ENCODE peak calls at places on chromosomes 11 and 22, in ten cellular contexts. One of them, this sample, is unnamed.

GRCh38 chr11:1206391-1207271 is 16.2 kb upstream of the MUC5B start:
- DNase-seq in A549: no peak
- DNase-seq in HCT116: no peak
- DNase-seq in WTC11: peak
- DNase-seq in K562: no peak
- DNase-seq in endothelial cell of umbilical vein: no peak
- DNase-seq in HepG2: no peak
- DNase-seq in GM12878: no peak
- DNase-seq in H1: no peak
- DNase-seq in SK-N-SH: peak
- DNase-seq in this sample: peak

GRCh38 chr11:23021287-23021863 is 161.1 kb upstream of the CCDC179 start:
- DNase-seq in A549: peak
- DNase-seq in HCT116: no peak
- DNase-seq in WTC11: peak
- DNase-seq in K562: peak
- DNase-seq in endothelial cell of umbilical vein: peak
- DNase-seq in HepG2: peak
- DNase-seq in GM12878: no peak
- DNase-seq in H1: no peak
- DNase-seq in SK-N-SH: peak
- DNase-seq in this sample: peak

GRCh38 chr22:24407278-24407665 is 20.1 kb upstream of the ADORA2A start:
- DNase-seq in A549: no peak
- DNase-seq in HCT116: no peak
- DNase-seq in WTC11: no peak
- DNase-seq in K562: no peak
- DNase-seq in endothelial cell of umbilical vein: peak
- DNase-seq in HepG2: no peak
- DNase-seq in GM12878: no peak
- DNase-seq in H1: no peak
- DNase-seq in SK-N-SH: peak
- DNase-seq in this sample: no peak

GRCh38 chr22:33785283-33785991 is 134.8 kb downstream of the LARGE1 start:
- DNase-seq in A549: no peak
- DNase-seq in HCT116: no peak
- DNase-seq in WTC11: no peak
- DNase-seq in K562: no peak
- DNase-seq in endothelial cell of umbilical vein: no peak
- DNase-seq in HepG2: peak
- DNase-seq in GM12878: peak
- DNase-seq in H1: no peak
- DNase-seq in SK-N-SH: peak
- DNase-seq in this sample: peak

GRCh38 chr11:1059759-1060158 is 14.9 kb upstream of the MUC2 start:
- DNase-seq in A549: no peak
- DNase-seq in HCT116: no peak
- DNase-seq in WTC11: peak
- DNase-seq in K562: peak
- DNase-seq in endothelial cell of umbilical vein: no peak
- DNase-seq in HepG2: no peak
- DNase-seq in GM12878: no peak
- DNase-seq in H1: no peak
- DNase-seq in SK-N-SH: no peak
- DNase-seq in this sample: no peak

GRCh38 chr22:20432244-20432686 is 5.4 kb downstream of the SCARF2 start:
- DNase-seq in A549: no peak
- DNase-seq in HCT116: no peak
- DNase-seq in WTC11: no peak
- DNase-seq in K562: no peak
- DNase-seq in endothelial cell of umbilical vein: no peak
- DNase-seq in HepG2: no peak
- DNase-seq in GM12878: no peak
- DNase-seq in H1: no peak
- DNase-seq in SK-N-SH: peak
- DNase-seq in this sample: no peak

GRCh38 chr11:103097279-103097678 is 5.3 kb upstream of the DCUN1D5 start:
- DNase-seq in A549: no peak
- DNase-seq in HCT116: no peak
- DNase-seq in WTC11: no peak
- DNase-seq in K562: no peak
- DNase-seq in endothelial cell of umbilical vein: no peak
- DNase-seq in HepG2: no peak
- DNase-seq in GM12878: no peak
- DNase-seq in H1: no peak
- DNase-seq in SK-N-SH: no peak
- DNase-seq in this sample: no peak

GRCh38 chr11:64540426-64540825 is 50.6 kb upstream of the SLC22A12 start:
- DNase-seq in A549: no peak
- DNase-seq in HCT116: no peak
- DNase-seq in WTC11: no peak
- DNase-seq in K562: no peak
- DNase-seq in endothelial cell of umbilical vein: no peak
- DNase-seq in HepG2: no peak
- DNase-seq in GM12878: no peak
- DNase-seq in H1: no peak
- DNase-seq in SK-N-SH: no peak
- DNase-seq in this sample: no peak

GRCh38 chr11:32829680-32830412 is at the start of gene PRRG4:
- DNase-seq in A549: peak
- DNase-seq in HCT116: no peak
- DNase-seq in WTC11: peak
- DNase-seq in K562: no peak
- DNase-seq in endothelial cell of umbilical vein: no peak
- DNase-seq in HepG2: no peak
- DNase-seq in GM12878: no peak
- DNase-seq in H1: peak
- DNase-seq in SK-N-SH: peak
- DNase-seq in this sample: peak

GRCh38 chr11:66934971-66935779 is 23.0 kb downstream of the PC start:
- DNase-seq in A549: no peak
- DNase-seq in HCT116: no peak
- DNase-seq in WTC11: no peak
- DNase-seq in K562: peak
- DNase-seq in endothelial cell of umbilical vein: no peak
- DNase-seq in HepG2: no peak
- DNase-seq in GM12878: no peak
- DNase-seq in H1: no peak
- DNase-seq in SK-N-SH: no peak
- DNase-seq in this sample: peak

GRCh38 chr11:93067881-93068390 is 98.5 kb downstream of the MTNR1B start:
- DNase-seq in A549: no peak
- DNase-seq in HCT116: no peak
- DNase-seq in WTC11: no peak
- DNase-seq in K562: no peak
- DNase-seq in endothelial cell of umbilical vein: no peak
- DNase-seq in HepG2: no peak
- DNase-seq in GM12878: no peak
- DNase-seq in H1: no peak
- DNase-seq in SK-N-SH: no peak
- DNase-seq in this sample: no peak

GRCh38 chr11:10701982-10702381 is 8.4 kb upstream of the IRAG1 start:
- DNase-seq in A549: no peak
- DNase-seq in HCT116: no peak
- DNase-seq in WTC11: no peak
- DNase-seq in K562: no peak
- DNase-seq in endothelial cell of umbilical vein: no peak
- DNase-seq in HepG2: no peak
- DNase-seq in GM12878: no peak
- DNase-seq in H1: no peak
- DNase-seq in SK-N-SH: no peak
- DNase-seq in this sample: peak

GRCh38 chr11:77074626-77075221 is 8.0 kb downstream of the CAPN5 start:
- DNase-seq in A549: no peak
- DNase-seq in HCT116: no peak
- DNase-seq in WTC11: no peak
- DNase-seq in K562: no peak
- DNase-seq in endothelial cell of umbilical vein: no peak
- DNase-seq in HepG2: no peak
- DNase-seq in GM12878: no peak
- DNase-seq in H1: no peak
- DNase-seq in SK-N-SH: no peak
- DNase-seq in this sample: no peak

GRCh38 chr11:7871056-7871455 is 60.0 kb downstream of the OR10A6 start:
- DNase-seq in A549: no peak
- DNase-seq in HCT116: no peak
- DNase-seq in WTC11: no peak
- DNase-seq in K562: no peak
- DNase-seq in endothelial cell of umbilical vein: no peak
- DNase-seq in HepG2: no peak
- DNase-seq in GM12878: no peak
- DNase-seq in H1: no peak
- DNase-seq in SK-N-SH: no peak
- DNase-seq in this sample: no peak

GRCh38 chr11:65506770-65507485 is 8.1 kb downstream of the MALAT1 start:
- DNase-seq in A549: no peak
- DNase-seq in HCT116: peak
- DNase-seq in WTC11: no peak
- DNase-seq in K562: peak
- DNase-seq in endothelial cell of umbilical vein: peak
- DNase-seq in HepG2: no peak
- DNase-seq in GM12878: no peak
- DNase-seq in H1: peak
- DNase-seq in SK-N-SH: no peak
- DNase-seq in this sample: no peak

GRCh38 chr22:37186228-37186996 is 1.6 kb downstream of the C1QTNF6 start:
- DNase-seq in A549: peak
- DNase-seq in HCT116: peak
- DNase-seq in WTC11: no peak
- DNase-seq in K562: peak
- DNase-seq in endothelial cell of umbilical vein: peak
- DNase-seq in HepG2: peak
- DNase-seq in GM12878: peak
- DNase-seq in H1: peak
- DNase-seq in SK-N-SH: peak
- DNase-seq in this sample: peak
- TF ChIP-seq MAX in A549: no peak
- TF ChIP-seq MAX in HCT116: peak
- TF ChIP-seq MAX in WTC11: no peak
- TF ChIP-seq MAX in K562: no peak
- TF ChIP-seq MAX in endothelial cell of umbilical vein: no peak
- TF ChIP-seq MAX in HepG2: no peak
- TF ChIP-seq MAX in GM12878: no peak
- TF ChIP-seq MAX in H1: no peak
- TF ChIP-seq MAX in SK-N-SH: no peak
- TF ChIP-seq MAX in this sample: no peak

GRCh38 chr11:47553417-47553746 is 450 bp upstream of the CELF1 start:
- DNase-seq in A549: no peak
- DNase-seq in HCT116: no peak
- DNase-seq in WTC11: no peak
- DNase-seq in K562: no peak
- DNase-seq in endothelial cell of umbilical vein: no peak
- DNase-seq in HepG2: no peak
- DNase-seq in GM12878: no peak
- DNase-seq in H1: no peak
- DNase-seq in SK-N-SH: no peak
- DNase-seq in this sample: no peak
- TF ChIP-seq MAX in A549: no peak
- TF ChIP-seq MAX in HCT116: peak
- TF ChIP-seq MAX in WTC11: no peak
- TF ChIP-seq MAX in K562: peak
- TF ChIP-seq MAX in endothelial cell of umbilical vein: no peak
- TF ChIP-seq MAX in HepG2: no peak
- TF ChIP-seq MAX in GM12878: no peak
- TF ChIP-seq MAX in H1: peak
- TF ChIP-seq MAX in SK-N-SH: peak
- TF ChIP-seq MAX in this sample: no peak

GRCh38 chr22:41169157-41169556 is 36.0 kb upstream of the L3MBTL2 start:
- DNase-seq in A549: no peak
- DNase-seq in HCT116: no peak
- DNase-seq in WTC11: no peak
- DNase-seq in K562: no peak
- DNase-seq in endothelial cell of umbilical vein: no peak
- DNase-seq in HepG2: no peak
- DNase-seq in GM12878: no peak
- DNase-seq in H1: no peak
- DNase-seq in SK-N-SH: no peak
- DNase-seq in this sample: no peak
- TF ChIP-seq MAX in A549: no peak
- TF ChIP-seq MAX in HCT116: no peak
- TF ChIP-seq MAX in WTC11: no peak
- TF ChIP-seq MAX in K562: no peak
- TF ChIP-seq MAX in endothelial cell of umbilical vein: no peak
- TF ChIP-seq MAX in HepG2: no peak
- TF ChIP-seq MAX in GM12878: no peak
- TF ChIP-seq MAX in H1: no peak
- TF ChIP-seq MAX in SK-N-SH: no peak
- TF ChIP-seq MAX in this sample: no peak

GRCh38 chr11:114042234-114042633 is 17.3 kb upstream of the ZBTB16 start:
- DNase-seq in A549: no peak
- DNase-seq in HCT116: no peak
- DNase-seq in WTC11: no peak
- DNase-seq in K562: no peak
- DNase-seq in endothelial cell of umbilical vein: no peak
- DNase-seq in HepG2: no peak
- DNase-seq in GM12878: no peak
- DNase-seq in H1: no peak
- DNase-seq in SK-N-SH: no peak
- DNase-seq in this sample: no peak

GRCh38 chr11:114036958-114037357 is 22.6 kb upstream of the ZBTB16 start:
- DNase-seq in A549: no peak
- DNase-seq in HCT116: no peak
- DNase-seq in WTC11: no peak
- DNase-seq in K562: no peak
- DNase-seq in endothelial cell of umbilical vein: no peak
- DNase-seq in HepG2: no peak
- DNase-seq in GM12878: no peak
- DNase-seq in H1: no peak
- DNase-seq in SK-N-SH: no peak
- DNase-seq in this sample: no peak

GRCh38 chr11:114044042-114044871 is 15.3 kb upstream of the ZBTB16 start:
- DNase-seq in A549: peak
- DNase-seq in HCT116: no peak
- DNase-seq in WTC11: no peak
- DNase-seq in K562: no peak
- DNase-seq in endothelial cell of umbilical vein: peak
- DNase-seq in HepG2: no peak
- DNase-seq in GM12878: no peak
- DNase-seq in H1: no peak
- DNase-seq in SK-N-SH: no peak
- DNase-seq in this sample: peak

GRCh38 chr11:114039551-114039950 is 20.0 kb upstream of the ZBTB16 start:
- DNase-seq in A549: no peak
- DNase-seq in HCT116: no peak
- DNase-seq in WTC11: no peak
- DNase-seq in K562: no peak
- DNase-seq in endothelial cell of umbilical vein: no peak
- DNase-seq in HepG2: no peak
- DNase-seq in GM12878: no peak
- DNase-seq in H1: no peak
- DNase-seq in SK-N-SH: no peak
- DNase-seq in this sample: no peak

DNA sequence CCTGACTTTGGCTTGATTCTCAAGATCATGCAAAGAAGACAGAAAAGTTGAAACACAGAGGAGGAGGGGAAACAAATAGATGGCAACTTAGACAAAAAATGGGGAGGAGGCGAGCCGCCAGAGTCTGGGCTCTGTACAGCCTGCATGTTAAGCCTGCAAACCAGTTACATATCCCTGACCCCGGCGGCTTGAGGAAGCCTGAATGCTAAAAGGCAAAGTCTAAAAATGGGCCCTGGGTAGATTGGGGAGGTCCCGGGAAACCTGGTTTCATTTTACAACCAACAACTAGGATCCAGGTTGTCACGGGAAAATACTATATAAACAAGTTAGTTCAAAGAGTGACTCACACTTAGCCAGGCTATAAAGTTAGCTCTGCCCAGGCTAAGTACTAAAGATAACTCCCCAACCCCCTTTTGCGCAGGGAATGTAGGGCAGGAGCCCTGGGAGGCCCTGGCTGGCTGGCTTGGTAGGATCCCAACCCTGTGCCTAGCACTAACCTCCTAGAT is 18.8 kb upstream of the ZBTB16 start:
- DNase-seq in A549: peak
- DNase-seq in HCT116: no peak
- DNase-seq in WTC11: no peak
- DNase-seq in K562: no peak
- DNase-seq in endothelial cell of umbilical vein: peak
- DNase-seq in HepG2: peak
- DNase-seq in GM12878: no peak
- DNase-seq in H1: no peak
- DNase-seq in SK-N-SH: no peak
- DNase-seq in this sample: no peak
- TF ChIP-seq MAX in A549: no peak
- TF ChIP-seq MAX in HCT116: no peak
- TF ChIP-seq MAX in WTC11: no peak
- TF ChIP-seq MAX in K562: no peak
- TF ChIP-seq MAX in endothelial cell of umbilical vein: no peak
- TF ChIP-seq MAX in HepG2: no peak
- TF ChIP-seq MAX in GM12878: no peak
- TF ChIP-seq MAX in H1: no peak
- TF ChIP-seq MAX in SK-N-SH: no peak
- TF ChIP-seq MAX in this sample: no peak